ENCODE peak calls at places on chromosomes 13 and 19, in seven cellular contexts. W, P, O, I, H, C and K are unnamed samples.

GRCh38 chr13:99659234-99659633 is 158.0 kb downstream of the TM9SF2 start:
- DNase-seq in W (no peak), P (no peak), O (no peak), I (peak; percentile 30), H (no peak), C (no peak), K (no peak)

GRCh38 chr19:16036397-16036925 is 39.8 kb upstream of the TPM4 start:
- DNase-seq in W (peak; percentile 15), P (no peak), O (no peak), I (no peak), H (no peak), C (no peak), K (no peak)

GRCh38 chr13:33352023-33352422 is 66.5 kb upstream of the STARD13 start:
- DNase-seq in W (no peak), P (no peak), O (no peak), I (no peak), H (no peak), C (no peak), K (no peak)

GRCh38 chr13:77861716-77862115 is 56.9 kb downstream of the EDNRB start:
- DNase-seq in W (no peak), P (no peak), O (no peak), I (no peak), H (peak; percentile 17), C (no peak), K (no peak)

GRCh38 chr13:95896302-95896701 is 156.9 kb downstream of the UGGT2 start:
- DNase-seq in W (no peak), P (no peak), O (no peak), I (no peak), H (no peak), C (no peak), K (no peak)

GRCh38 chr19:31274964-31275319 is 74.3 kb downstream of the TSHZ3 start:
- DNase-seq in W (no peak), P (no peak), O (no peak), I (no peak), H (no peak), C (no peak), K (no peak)

GRCh38 chr13:70218618-70219017 is 110.4 kb upstream of the KLHL1 start:
- DNase-seq in W (no peak), P (no peak), O (no peak), I (no peak), H (no peak), C (no peak), K (no peak)

GRCh38 chr19:47609885-47610545 is 1.1 kb downstream of the BICRA start:
- DNase-seq in W (no peak), P (peak; percentile 85), O (no peak), I (no peak), H (peak; percentile 48), C (peak; percentile 74), K (peak; percentile 58)

GRCh38 chr19:44904426-44904994 is 1.1 kb upstream of the APOE start:
- DNase-seq in W (no peak), P (peak; percentile 82), O (no peak), I (peak; percentile 20), H (no peak), C (no peak), K (no peak)

GRCh38 chr19:39969266-39969665 is 1.7 kb upstream of the PSMC4 start:
- DNase-seq in W (no peak), P (no peak), O (no peak), I (no peak), H (peak; percentile 20), C (peak; percentile 13), K (no peak)

GRCh38 chr19:6060600-6061391 is 49.5 kb downstream of the RFX2 start:
- DNase-seq in W (peak; percentile 59), P (peak; percentile 64), O (no peak), I (peak; percentile 82), H (no peak), C (peak; percentile 71), K (peak; percentile 10)

GRCh38 chr13:26557393-26558073 is at the start of gene WASF3:
- DNase-seq in W (peak; percentile 92), P (peak; percentile 99), O (peak; percentile 57), I (peak; percentile 64), H (peak; percentile 93), C (peak; percentile 97), K (peak; percentile 96)

GRCh38 chr13:111458001-111458531 is 137.6 kb downstream of the TEX29 start:
- DNase-seq in W (no peak), P (no peak), O (no peak), I (no peak), H (no peak), C (no peak), K (no peak)

GRCh38 chr19:54141356-54141755 is 3.8 kb downstream of the CNOT3 start:
- DNase-seq in W (no peak), P (no peak), O (no peak), I (no peak), H (no peak), C (peak; percentile 56), K (no peak)

GRCh38 chr13:29621401-29621800 is 25.9 kb upstream of the SLC7A1 start:
- DNase-seq in W (no peak), P (no peak), O (no peak), I (no peak), H (peak; percentile 17), C (peak; percentile 69), K (no peak)

GRCh38 chr19:48841571-48841970 is 5.3 kb upstream of the HSD17B14 start:
- DNase-seq in W (no peak), P (no peak), O (no peak), I (no peak), H (no peak), C (no peak), K (no peak)

GRCh38 chr13:21079761-21080730 is 18.7 kb upstream of the LATS2 start:
- DNase-seq in W (no peak), P (no peak), O (no peak), I (peak; percentile 94), H (peak; percentile 90), C (peak; percentile 91), K (no peak)

GRCh38 chr19:55250262-55251036 is 8.4 kb downstream of the PPP6R1 start:
- DNase-seq in W (no peak), P (no peak), O (no peak), I (no peak), H (no peak), C (no peak), K (no peak)

GRCh38 chr19:17431417-17431816 is 11.6 kb downstream of the MVB12A start:
- DNase-seq in W (no peak), P (no peak), O (no peak), I (no peak), H (no peak), C (no peak), K (no peak)
- H3K27ac ChIP-seq in W (no peak overlapping the region), P (no peak overlapping the region), O (no peak overlapping the region), I (no peak overlapping the region), H (no peak overlapping the region), C (no peak overlapping the region), K (no peak overlapping the region)

GRCh38 chr19:57641715-57642234 is 8.8 kb downstream of the ZNF211 start:
- DNase-seq in W (no peak), P (no peak), O (no peak), I (no peak), H (no peak), C (no peak), K (no peak)
- H3K9me3 ChIP-seq in W (peaks cover 82% of the 10 kb centered on the region), P (peaks cover 51% of the 10 kb centered on the region), O (peaks cover 76% of the 10 kb centered on the region), I (peaks cover 40% of the 10 kb centered on the region), H (peaks cover 69% of the 10 kb centered on the region), C (no peaks in the 10 kb centered on the region), K (no peaks in the 10 kb centered on the region)

GRCh38 chr13:110359840-110360301 is 52.8 kb downstream of the COL4A2 start:
- DNase-seq in W (no peak), P (peak; percentile 38), O (no peak), I (no peak), H (peak; percentile 99), C (no peak), K (no peak)

GRCh38 chr13:110358381-110358780 is 51.3 kb downstream of the COL4A2 start:
- DNase-seq in W (no peak), P (peak; percentile 5), O (no peak), I (no peak), H (no peak), C (no peak), K (no peak)

GRCh38 chr13:110361365-110361911 is 54.4 kb downstream of the COL4A2 start:
- DNase-seq in W (no peak), P (no peak), O (peak; percentile 35), I (no peak), H (peak; percentile 80), C (peak; percentile 97), K (peak; percentile 51)

GRCh38 chr13:110363009-110363408 is 55.9 kb downstream of the COL4A2 start:
- DNase-seq in W (no peak), P (peak; percentile 79), O (no peak), I (no peak), H (no peak), C (no peak), K (no peak)

DNA sequence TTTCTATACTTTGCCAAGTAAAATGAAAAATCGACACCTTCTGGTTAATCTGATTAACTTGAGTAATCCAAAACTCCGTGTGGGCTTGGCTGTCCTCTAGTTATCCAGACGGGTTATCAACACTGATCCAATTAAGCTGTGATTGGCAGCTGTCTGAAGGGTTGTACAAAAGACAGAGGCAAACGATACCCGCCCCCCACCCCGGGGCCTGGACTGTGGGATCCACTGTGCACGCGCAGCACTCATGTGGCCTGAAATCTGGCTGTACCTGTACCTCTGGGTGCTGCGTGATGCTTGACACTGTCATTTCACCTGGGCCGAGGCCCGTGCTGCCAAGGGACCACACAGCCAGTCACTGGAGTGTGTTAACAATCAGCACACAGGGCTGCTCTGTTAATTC is 53.5 kb downstream of the COL4A2 start:
- DNase-seq in W (no peak), P (no peak), O (no peak), I (no peak), H (no peak), C (no peak), K (no peak)
- H3K27ac ChIP-seq in W (peak overlapping the region; percentile 78), P (no peak overlapping the region), O (peak overlapping the region; percentile 80), I (no peak overlapping the region), H (peak overlapping the region; percentile 77), C (peak overlapping the region; percentile 88), K (no peak overlapping the region)

GRCh38 chr19:19820774-19821315 is 705 bp downstream of the ZNF506 start:
- DNase-seq in W (no peak), P (peak; percentile 40), O (no peak), I (no peak), H (no peak), C (peak; percentile 1), K (no peak)

GRCh38 chr19:19817357-19817756 is 4.2 kb downstream of the ZNF506 start:
- DNase-seq in W (no peak), P (no peak), O (no peak), I (no peak), H (no peak), C (no peak), K (no peak)

GRCh38 chr19:19821366-19822147 is at the start of gene ZNF506:
- DNase-seq in W (peak; percentile 100), P (peak; percentile 98), O (peak; percentile 99), I (peak; percentile 91), H (peak; percentile 98), C (peak; percentile 100), K (peak; percentile 100)

GRCh38 chr19:19822148-19822429 is 539 bp upstream of the ZNF506 start:
- DNase-seq in W (no peak), P (no peak), O (no peak), I (no peak), H (no peak), C (peak; percentile 8), K (peak; percentile 27)

DNA sequence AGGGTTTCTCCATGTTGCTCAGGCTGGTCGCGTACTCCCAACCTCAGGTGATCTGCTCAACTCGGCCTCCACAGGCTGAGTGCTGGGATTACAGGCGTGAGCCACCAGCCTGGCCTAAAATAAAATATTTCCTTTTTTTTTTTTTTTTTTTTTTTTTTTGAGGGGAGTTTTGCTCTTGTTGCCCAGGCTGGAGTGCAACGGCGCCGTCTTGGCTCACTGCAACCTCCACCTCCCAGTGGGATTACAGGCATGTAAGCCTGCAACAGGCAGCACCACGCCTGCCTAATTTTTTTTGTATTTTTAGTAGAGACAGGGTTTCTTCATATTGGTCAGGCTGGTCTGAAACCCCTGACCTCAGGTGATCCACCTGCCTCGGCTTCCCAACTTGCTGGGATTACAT is 4.9 kb downstream of the ZNF506 start:
- DNase-seq in W (no peak), P (no peak), O (no peak), I (no peak), H (no peak), C (no peak), K (no peak)
- H3K9me3 ChIP-seq in W (no peaks in the 10 kb centered on the region), P (peaks cover 53% of the 10 kb centered on the region), O (peaks cover 5% of the 10 kb centered on the region), I (peaks cover 30% of the 10 kb centered on the region), H (peaks cover 79% of the 10 kb centered on the region), C (no peaks in the 10 kb centered on the region), K (no peaks in the 10 kb centered on the region)